ENCODE peak calls at places on chromosomes 3 and 15, in nine cellular contexts. One of them, this sample, is unnamed.
A peak's percentile ranks its signal among the peaks of the same experiment; 100 is the strongest.

GRCh38 chr15:45114076-45114750 is at the start of the genes DUOX2 and DUOXA2:
- DNase-seq in tibial artery: no peak
- DNase-seq in stomach: peak; percentile 74
- DNase-seq in body of pancreas: no peak
- DNase-seq in CD4-positive, alpha-beta T cell: no peak
- DNase-seq in heart left ventricle: no peak
- DNase-seq in cardiac muscle cell: peak; percentile 40
- DNase-seq in PC-3: no peak
- DNase-seq in endothelial cell of umbilical vein: no peak
- DNase-seq in this sample: no peak

GRCh38 chr15:29021901-29022300 is 136.1 kb downstream of the APBA2 start:
- DNase-seq in tibial artery: no peak
- DNase-seq in stomach: no peak
- DNase-seq in body of pancreas: no peak
- DNase-seq in CD4-positive, alpha-beta T cell: no peak
- DNase-seq in heart left ventricle: no peak
- DNase-seq in cardiac muscle cell: no peak
- DNase-seq in PC-3: no peak
- DNase-seq in endothelial cell of umbilical vein: no peak
- DNase-seq in this sample: no peak

GRCh38 chr15:70561885-70562284 is 201.5 kb downstream of the UACA start:
- DNase-seq in tibial artery: no peak
- DNase-seq in stomach: peak; percentile 4
- DNase-seq in body of pancreas: no peak
- DNase-seq in CD4-positive, alpha-beta T cell: no peak
- DNase-seq in heart left ventricle: no peak
- DNase-seq in cardiac muscle cell: no peak
- DNase-seq in PC-3: no peak
- DNase-seq in endothelial cell of umbilical vein: no peak
- DNase-seq in this sample: no peak

GRCh38 chr3:117656391-117656790 is 946.8 kb downstream of the TUSC7 start:
- DNase-seq in tibial artery: no peak
- DNase-seq in stomach: no peak
- DNase-seq in body of pancreas: no peak
- DNase-seq in CD4-positive, alpha-beta T cell: no peak
- DNase-seq in heart left ventricle: no peak
- DNase-seq in cardiac muscle cell: no peak
- DNase-seq in PC-3: no peak
- DNase-seq in endothelial cell of umbilical vein: no peak
- DNase-seq in this sample: no peak

GRCh38 chr15:57606816-57607215 is 15.1 kb downstream of the MYZAP start:
- DNase-seq in tibial artery: no peak
- DNase-seq in stomach: no peak
- DNase-seq in body of pancreas: no peak
- DNase-seq in CD4-positive, alpha-beta T cell: no peak
- DNase-seq in heart left ventricle: no peak
- DNase-seq in cardiac muscle cell: no peak
- DNase-seq in PC-3: no peak
- DNase-seq in endothelial cell of umbilical vein: no peak
- DNase-seq in this sample: no peak

GRCh38 chr15:52148409-52148808 is 35.8 kb upstream of the BCL2L10 start:
- DNase-seq in tibial artery: no peak
- DNase-seq in stomach: no peak
- DNase-seq in body of pancreas: no peak
- DNase-seq in CD4-positive, alpha-beta T cell: no peak
- DNase-seq in heart left ventricle: no peak
- DNase-seq in cardiac muscle cell: no peak
- DNase-seq in PC-3: no peak
- DNase-seq in endothelial cell of umbilical vein: no peak
- DNase-seq in this sample: no peak

GRCh38 chr3:126149256-126149902 is 31.0 kb downstream of the ALDH1L1 start:
- DNase-seq in tibial artery: no peak
- DNase-seq in stomach: no peak
- DNase-seq in body of pancreas: peak; percentile 5
- DNase-seq in CD4-positive, alpha-beta T cell: no peak
- DNase-seq in heart left ventricle: peak; percentile 4
- DNase-seq in cardiac muscle cell: no peak
- DNase-seq in PC-3: no peak
- DNase-seq in endothelial cell of umbilical vein: no peak
- DNase-seq in this sample: no peak

GRCh38 chr3:44529927-44530326 is 25.1 kb upstream of the ZKSCAN7 start:
- DNase-seq in tibial artery: no peak
- DNase-seq in stomach: no peak
- DNase-seq in body of pancreas: no peak
- DNase-seq in CD4-positive, alpha-beta T cell: no peak
- DNase-seq in heart left ventricle: no peak
- DNase-seq in cardiac muscle cell: no peak
- DNase-seq in PC-3: peak; percentile 41
- DNase-seq in endothelial cell of umbilical vein: peak; percentile 8
- DNase-seq in this sample: no peak

GRCh38 chr15:90029024-90029423 is 27.9 kb downstream of the ZNF710 start:
- DNase-seq in tibial artery: no peak
- DNase-seq in stomach: peak; percentile 65
- DNase-seq in body of pancreas: peak; percentile 79
- DNase-seq in CD4-positive, alpha-beta T cell: no peak
- DNase-seq in heart left ventricle: no peak
- DNase-seq in cardiac muscle cell: no peak
- DNase-seq in PC-3: no peak
- DNase-seq in endothelial cell of umbilical vein: no peak
- DNase-seq in this sample: no peak

GRCh38 chr3:190864002-190864401 is 1.5 kb upstream of the GMNC start:
- DNase-seq in tibial artery: no peak
- DNase-seq in stomach: no peak
- DNase-seq in body of pancreas: no peak
- DNase-seq in CD4-positive, alpha-beta T cell: no peak
- DNase-seq in heart left ventricle: peak; percentile 16
- DNase-seq in cardiac muscle cell: no peak
- DNase-seq in PC-3: no peak
- DNase-seq in endothelial cell of umbilical vein: no peak
- DNase-seq in this sample: no peak
- H3K9me3 ChIP-seq in tibial artery: no peaks in the 10 kb centered on the region
- H3K9me3 ChIP-seq in stomach: no peaks in the 10 kb centered on the region
- H3K9me3 ChIP-seq in body of pancreas: no peaks in the 10 kb centered on the region
- H3K9me3 ChIP-seq in CD4-positive, alpha-beta T cell: no peaks in the 10 kb centered on the region
- H3K9me3 ChIP-seq in heart left ventricle: no peaks in the 10 kb centered on the region
- H3K9me3 ChIP-seq in cardiac muscle cell: no peaks in the 10 kb centered on the region
- H3K9me3 ChIP-seq in PC-3: no peaks in the 10 kb centered on the region
- H3K9me3 ChIP-seq in endothelial cell of umbilical vein: no peaks in the 10 kb centered on the region
- H3K9me3 ChIP-seq in this sample: no peaks in the 10 kb centered on the region

GRCh38 chr3:40803311-40803710 is 278.6 kb downstream of the ZNF621 start:
- DNase-seq in tibial artery: no peak
- DNase-seq in stomach: no peak
- DNase-seq in body of pancreas: no peak
- DNase-seq in CD4-positive, alpha-beta T cell: no peak
- DNase-seq in heart left ventricle: no peak
- DNase-seq in cardiac muscle cell: no peak
- DNase-seq in PC-3: no peak
- DNase-seq in endothelial cell of umbilical vein: no peak
- DNase-seq in this sample: no peak
- H3K9me3 ChIP-seq in tibial artery: no peaks in the 10 kb centered on the region
- H3K9me3 ChIP-seq in stomach: no peaks in the 10 kb centered on the region
- H3K9me3 ChIP-seq in body of pancreas: no peaks in the 10 kb centered on the region
- H3K9me3 ChIP-seq in CD4-positive, alpha-beta T cell: no peaks in the 10 kb centered on the region
- H3K9me3 ChIP-seq in heart left ventricle: no peaks in the 10 kb centered on the region
- H3K9me3 ChIP-seq in cardiac muscle cell: no peaks in the 10 kb centered on the region
- H3K9me3 ChIP-seq in PC-3: no peaks in the 10 kb centered on the region
- H3K9me3 ChIP-seq in endothelial cell of umbilical vein: no peaks in the 10 kb centered on the region
- H3K9me3 ChIP-seq in this sample: no peaks in the 10 kb centered on the region

DNA sequence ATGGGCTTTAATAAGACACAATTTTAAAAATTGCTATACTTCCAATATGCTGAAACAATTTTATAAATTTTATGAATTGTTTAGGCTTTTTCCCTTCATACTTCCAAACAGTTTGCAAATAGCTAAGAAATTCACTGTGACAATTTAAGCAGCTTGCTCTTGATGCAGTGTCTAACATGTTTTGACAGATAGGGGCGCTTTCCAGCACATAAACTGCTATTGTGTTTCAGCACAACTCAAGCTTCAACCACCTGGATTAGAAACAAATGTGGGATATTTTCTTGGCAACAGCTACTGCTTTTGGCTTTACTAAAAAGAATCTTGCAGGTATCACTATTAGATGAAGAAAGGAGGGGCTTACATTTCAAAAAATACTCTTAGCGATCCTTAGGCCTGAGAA is 565.8 kb upstream of the DPPA4 start:
- DNase-seq in tibial artery: no peak
- DNase-seq in stomach: no peak
- DNase-seq in body of pancreas: no peak
- DNase-seq in CD4-positive, alpha-beta T cell: no peak
- DNase-seq in heart left ventricle: no peak
- DNase-seq in cardiac muscle cell: peak; percentile 2
- DNase-seq in PC-3: peak; percentile 24
- DNase-seq in endothelial cell of umbilical vein: no peak
- DNase-seq in this sample: no peak
- H3K9me3 ChIP-seq in tibial artery: no peaks in the 10 kb centered on the region
- H3K9me3 ChIP-seq in stomach: peaks cover 4% of the 10 kb centered on the region
- H3K9me3 ChIP-seq in body of pancreas: no peaks in the 10 kb centered on the region
- H3K9me3 ChIP-seq in CD4-positive, alpha-beta T cell: no peaks in the 10 kb centered on the region
- H3K9me3 ChIP-seq in heart left ventricle: no peaks in the 10 kb centered on the region
- H3K9me3 ChIP-seq in cardiac muscle cell: no peaks in the 10 kb centered on the region
- H3K9me3 ChIP-seq in PC-3: no peaks in the 10 kb centered on the region
- H3K9me3 ChIP-seq in endothelial cell of umbilical vein: no peaks in the 10 kb centered on the region
- H3K9me3 ChIP-seq in this sample: no peaks in the 10 kb centered on the region

GRCh38 chr15:25092661-25093060 is 137.9 kb downstream of the SNRPN start:
- DNase-seq in tibial artery: no peak
- DNase-seq in stomach: no peak
- DNase-seq in body of pancreas: no peak
- DNase-seq in CD4-positive, alpha-beta T cell: no peak
- DNase-seq in heart left ventricle: no peak
- DNase-seq in cardiac muscle cell: no peak
- DNase-seq in PC-3: no peak
- DNase-seq in endothelial cell of umbilical vein: no peak
- DNase-seq in this sample: no peak

GRCh38 chr15:25090073-25090733 is 135.4 kb downstream of the SNRPN start:
- DNase-seq in tibial artery: no peak
- DNase-seq in stomach: no peak
- DNase-seq in body of pancreas: no peak
- DNase-seq in CD4-positive, alpha-beta T cell: no peak
- DNase-seq in heart left ventricle: no peak
- DNase-seq in cardiac muscle cell: no peak
- DNase-seq in PC-3: no peak
- DNase-seq in endothelial cell of umbilical vein: no peak
- DNase-seq in this sample: no peak

GRCh38 chr15:25089577-25089976 is 134.8 kb downstream of the SNRPN start:
- DNase-seq in tibial artery: no peak
- DNase-seq in stomach: no peak
- DNase-seq in body of pancreas: no peak
- DNase-seq in CD4-positive, alpha-beta T cell: no peak
- DNase-seq in heart left ventricle: no peak
- DNase-seq in cardiac muscle cell: no peak
- DNase-seq in PC-3: no peak
- DNase-seq in endothelial cell of umbilical vein: no peak
- DNase-seq in this sample: no peak

GRCh38 chr15:25093455-25094029 is 138.8 kb downstream of the SNRPN start:
- DNase-seq in tibial artery: no peak
- DNase-seq in stomach: no peak
- DNase-seq in body of pancreas: no peak
- DNase-seq in CD4-positive, alpha-beta T cell: no peak
- DNase-seq in heart left ventricle: no peak
- DNase-seq in cardiac muscle cell: no peak
- DNase-seq in PC-3: no peak
- DNase-seq in endothelial cell of umbilical vein: no peak
- DNase-seq in this sample: no peak

GRCh38 chr15:25091421-25092158 is 136.8 kb downstream of the SNRPN start:
- DNase-seq in tibial artery: no peak
- DNase-seq in stomach: no peak
- DNase-seq in body of pancreas: no peak
- DNase-seq in CD4-positive, alpha-beta T cell: no peak
- DNase-seq in heart left ventricle: no peak
- DNase-seq in cardiac muscle cell: no peak
- DNase-seq in PC-3: no peak
- DNase-seq in endothelial cell of umbilical vein: no peak
- DNase-seq in this sample: no peak
- H3K9me3 ChIP-seq in tibial artery: peaks cover 95% of the 10 kb centered on the region
- H3K9me3 ChIP-seq in stomach: peaks cover 57% of the 10 kb centered on the region
- H3K9me3 ChIP-seq in body of pancreas: no peaks in the 10 kb centered on the region
- H3K9me3 ChIP-seq in CD4-positive, alpha-beta T cell: peaks cover 94% of the 10 kb centered on the region
- H3K9me3 ChIP-seq in heart left ventricle: peaks cover 9% of the 10 kb centered on the region
- H3K9me3 ChIP-seq in cardiac muscle cell: no peaks in the 10 kb centered on the region
- H3K9me3 ChIP-seq in PC-3: peaks cover 19% of the 10 kb centered on the region
- H3K9me3 ChIP-seq in endothelial cell of umbilical vein: no peaks in the 10 kb centered on the region
- H3K9me3 ChIP-seq in this sample: peaks cover 24% of the 10 kb centered on the region